ENCODE peak calls at places on chromosomes 4 and X, in nine cellular contexts. D is AG04450, C is activated B cell treated with CpG ODN at 0.5 μM for 24 hours, Q is HFFc6, E is HS-5, A is caudate nucleus, S is Caki2, N is ovary, M is epithelial cell of esophagus. Z is an unnamed sample.

GRCh38 chr4:123350191-123350544 is 46.4 kb upstream of the SPRY1 start:
- DNase-seq in S (no peak), C (no peak), E (no peak), A (no peak), D (no peak), Q (no peak), M (peak; percentile 97), N (no peak), Z (no peak)

GRCh38 chr4:85657143-85657542 is 182.2 kb downstream of the ARHGAP24 start:
- DNase-seq in E (no peak), N (no peak), C (no peak), S (no peak), Q (no peak), M (no peak), A (no peak), D (no peak), Z (no peak)

GRCh38 chrX:116781926-116782325 is 319.1 kb upstream of the CT83 start:
- DNase-seq in D (no peak), A (no peak), C (no peak), Q (no peak), N (no peak), E (no peak), M (no peak), S (no peak), Z (no peak)

GRCh38 chr4:87109121-87109520 is 111.3 kb downstream of the KLHL8 start:
- DNase-seq in N (no peak), E (no peak), Q (no peak), D (no peak), S (no peak), A (no peak), M (no peak), C (no peak), Z (no peak)

GRCh38 chrX:103540145-103540544 is 20.9 kb upstream of the RAB40A start:
- DNase-seq in S (no peak), Q (no peak), D (no peak), N (no peak), M (peak; percentile 40), A (no peak), C (no peak), E (no peak), Z (no peak)

GRCh38 chrX:34909151-34909550 is 33.4 kb upstream of the FAM47B start:
- DNase-seq in D (no peak), A (no peak), Q (no peak), S (no peak), E (no peak), C (no peak), M (no peak), N (no peak), Z (no peak)

GRCh38 chr4:185683896-185684295 is 128.1 kb downstream of the SORBS2 start:
- DNase-seq in C (no peak), S (no peak), N (no peak), D (no peak), A (no peak), E (no peak), Q (no peak), M (no peak), Z (no peak)

GRCh38 chr4:94416981-94417380 is 34.8 kb upstream of the PDLIM5 start:
- DNase-seq in E (no peak), N (no peak), S (no peak), D (no peak), C (no peak), Q (no peak), M (no peak), A (no peak), Z (no peak)

GRCh38 chrX:114976321-114976720 is 41.1 kb downstream of the IL13RA2 start:
- DNase-seq in D (no peak), E (peak; percentile 36), A (no peak), S (no peak), Q (peak; percentile 58), N (no peak), M (peak; percentile 84), C (no peak), Z (no peak)

GRCh38 chr4:10082459-10083272 is 33.9 kb downstream of the WDR1 start:
- DNase-seq in N (peak; percentile 13), E (no peak), M (no peak), Q (no peak), C (peak; percentile 11), D (no peak), S (no peak), A (no peak), Z (no peak)

GRCh38 chr4:86055898-86056297 is 304.0 kb downstream of the MAPK10 start:
- DNase-seq in Q (peak; percentile 11), A (no peak), M (peak; percentile 70), C (no peak), S (no peak), D (no peak), N (no peak), E (no peak), Z (no peak)

GRCh38 chr4:139666735-139667266 is 1.2 kb downstream of the MGST2 start:
- DNase-seq in D (no peak), Q (no peak), N (peak; percentile 52), E (no peak), M (peak; percentile 76), C (no peak), A (no peak), S (peak; percentile 28), Z (no peak)

GRCh38 chr4:24720979-24721378 is 74.4 kb upstream of the SOD3 start:
- DNase-seq in E (no peak), N (no peak), S (no peak), A (no peak), Q (no peak), M (no peak), C (no peak), D (no peak), Z (no peak)

GRCh38 chr4:129218355-129218754 is 122.4 kb downstream of the C4orf33 start:
- DNase-seq in S (peak; percentile 2), C (no peak), N (no peak), A (no peak), E (no peak), D (no peak), M (peak; percentile 35), Q (no peak), Z (peak; percentile 44)

GRCh38 chr4:53931423-53932060 is 132.9 kb downstream of the CHIC2 start:
- DNase-seq in C (no peak), N (no peak), S (no peak), M (no peak), E (no peak), A (no peak), Q (no peak), D (no peak), Z (no peak)

GRCh38 chr4:108361886-108362285 is 193.2 kb upstream of the LEF1 start:
- DNase-seq in A (no peak), S (no peak), D (no peak), C (no peak), Q (no peak), E (no peak), N (no peak), M (no peak), Z (no peak)

GRCh38 chr4:168028568-168028967 is 63.8 kb upstream of the ANXA10 start:
- DNase-seq in A (no peak), E (no peak), S (peak; percentile 27), Q (peak; percentile 51), N (no peak), D (no peak), C (no peak), M (peak; percentile 40), Z (peak; percentile 28)

GRCh38 chr4:67762091-67762490 is 7.9 kb upstream of the GNRHR start:
- DNase-seq in M (no peak), Q (no peak), N (no peak), S (no peak), A (no peak), E (no peak), D (no peak), C (no peak), Z (peak; percentile 56)

GRCh38 chr4:7223566-7223965 is 31.2 kb downstream of the SORCS2 start:
- DNase-seq in E (no peak), M (no peak), D (no peak), Q (no peak), N (no peak), A (no peak), C (no peak), S (no peak), Z (no peak)

GRCh38 chr4:16085822-16086221 is 2.0 kb upstream of the PROM1 start:
- DNase-seq in A (no peak), M (no peak), N (no peak), Q (no peak), C (no peak), D (no peak), E (no peak), S (no peak), Z (no peak)

GRCh38 chr4:124931050-124931449 is 218.5 kb upstream of the ANKRD50 start:
- DNase-seq in A (no peak), E (no peak), C (no peak), Q (peak; percentile 10), D (peak; percentile 42), S (no peak), M (no peak), N (no peak), Z (no peak)

GRCh38 chrX:119685225-119686066 is 7.5 kb downstream of the SEPTIN6 start:
- DNase-seq in M (no peak), D (no peak), N (no peak), A (no peak), S (no peak), Q (peak; percentile 15), C (no peak), E (no peak), Z (no peak)

GRCh38 chrX:119726900-119727555 is 31.4 kb upstream of the SOWAHD start:
- DNase-seq in N (no peak), D (no peak), Q (peak; percentile 46), M (peak; percentile 8), A (no peak), S (no peak), C (no peak), E (no peak), Z (no peak)

GRCh38 chr4:40563401-40563800 is 66.3 kb downstream of the RBM47 start:
- DNase-seq in E (no peak), Q (no peak), S (peak; percentile 72), A (no peak), M (no peak), C (no peak), D (no peak), N (no peak), Z (no peak)

GRCh38 chrX:153557618-153558017 is 40.2 kb downstream of the ATP2B3 start:
- DNase-seq in A (peak; percentile 16), S (no peak), M (no peak), E (no peak), N (no peak), Q (no peak), C (no peak), D (no peak), Z (no peak)

GRCh38 chrX:146449243-146449642 is 360.3 kb upstream of the CXorf51B start:
- DNase-seq in Q (no peak), E (no peak), C (no peak), N (no peak), M (no peak), A (no peak), D (no peak), S (no peak), Z (no peak)

GRCh38 chr4:1600211-1600780 is 83.8 kb downstream of the FAM53A start:
- DNase-seq in S (no peak), C (no peak), E (no peak), D (no peak), Q (no peak), A (no peak), M (no peak), N (no peak), Z (no peak)

GRCh38 chrX:1249101-1249887 is 19.3 kb upstream of the CSF2RA start:
- DNase-seq in S (no peak), C (peak; percentile 25), A (no peak), E (no peak), M (peak; percentile 5), D (no peak), N (no peak), Q (peak; percentile 83), Z (no peak)